ENCODE peak calls at places on chromosomes 6 and 20, in eight cellular contexts. One of them, this sample, is unnamed.

GRCh38 chr6:1406306-1407058 is 17.1 kb downstream of the FOXF2 start:
- DNase-seq in astrocyte of the cerebellum: peak
- DNase-seq in H9: no peak
- DNase-seq in Calu3: no peak
- DNase-seq in CD8-positive, alpha-beta T cell: no peak
- DNase-seq in heart right ventricle: no peak
- DNase-seq in neural progenitor cell: no peak
- DNase-seq in endothelial cell: no peak
- DNase-seq in this sample: no peak

GRCh38 chr6:68738039-68738438 is 103.0 kb downstream of the ADGRB3 start:
- DNase-seq in astrocyte of the cerebellum: no peak
- DNase-seq in H9: no peak
- DNase-seq in Calu3: no peak
- DNase-seq in CD8-positive, alpha-beta T cell: no peak
- DNase-seq in heart right ventricle: no peak
- DNase-seq in neural progenitor cell: no peak
- DNase-seq in endothelial cell: no peak
- DNase-seq in this sample: no peak

GRCh38 chr20:2751868-2752630 is 48.4 kb downstream of the CPXM1 start:
- DNase-seq in astrocyte of the cerebellum: no peak
- DNase-seq in H9: no peak
- DNase-seq in Calu3: peak
- DNase-seq in CD8-positive, alpha-beta T cell: no peak
- DNase-seq in heart right ventricle: peak
- DNase-seq in neural progenitor cell: peak
- DNase-seq in endothelial cell: no peak
- DNase-seq in this sample: peak

GRCh38 chr6:14074723-14075503 is 42.7 kb upstream of the CD83 start:
- DNase-seq in astrocyte of the cerebellum: no peak
- DNase-seq in H9: no peak
- DNase-seq in Calu3: no peak
- DNase-seq in CD8-positive, alpha-beta T cell: no peak
- DNase-seq in heart right ventricle: no peak
- DNase-seq in neural progenitor cell: no peak
- DNase-seq in endothelial cell: no peak
- DNase-seq in this sample: no peak

GRCh38 chr20:41300906-41301305 is 16.6 kb downstream of the ZHX3 start:
- DNase-seq in astrocyte of the cerebellum: no peak
- DNase-seq in H9: no peak
- DNase-seq in Calu3: no peak
- DNase-seq in CD8-positive, alpha-beta T cell: no peak
- DNase-seq in heart right ventricle: no peak
- DNase-seq in neural progenitor cell: no peak
- DNase-seq in endothelial cell: no peak
- DNase-seq in this sample: no peak

GRCh38 chr6:6330407-6330806 is 9.9 kb upstream of the F13A1 start:
- DNase-seq in astrocyte of the cerebellum: no peak
- DNase-seq in H9: no peak
- DNase-seq in Calu3: no peak
- DNase-seq in CD8-positive, alpha-beta T cell: no peak
- DNase-seq in heart right ventricle: no peak
- DNase-seq in neural progenitor cell: no peak
- DNase-seq in endothelial cell: no peak
- DNase-seq in this sample: no peak

GRCh38 chr6:158758941-158759479 is 60.2 kb downstream of the EZR start:
- DNase-seq in astrocyte of the cerebellum: no peak
- DNase-seq in H9: no peak
- DNase-seq in Calu3: no peak
- DNase-seq in CD8-positive, alpha-beta T cell: no peak
- DNase-seq in heart right ventricle: no peak
- DNase-seq in neural progenitor cell: no peak
- DNase-seq in endothelial cell: no peak
- DNase-seq in this sample: peak

GRCh38 chr20:38804682-38805501 is 605 bp upstream of the PPP1R16B start:
- DNase-seq in astrocyte of the cerebellum: no peak
- DNase-seq in H9: peak
- DNase-seq in Calu3: no peak
- DNase-seq in CD8-positive, alpha-beta T cell: peak
- DNase-seq in heart right ventricle: peak
- DNase-seq in neural progenitor cell: peak
- DNase-seq in endothelial cell: peak
- DNase-seq in this sample: no peak

GRCh38 chr6:74946961-74947360 is 258.9 kb downstream of the COL12A1 start:
- DNase-seq in astrocyte of the cerebellum: peak
- DNase-seq in H9: no peak
- DNase-seq in Calu3: no peak
- DNase-seq in CD8-positive, alpha-beta T cell: no peak
- DNase-seq in heart right ventricle: no peak
- DNase-seq in neural progenitor cell: no peak
- DNase-seq in endothelial cell: no peak
- DNase-seq in this sample: no peak

GRCh38 chr6:137043710-137044365 is 927 bp downstream of the IL20RA start:
- DNase-seq in astrocyte of the cerebellum: no peak
- DNase-seq in H9: peak
- DNase-seq in Calu3: no peak
- DNase-seq in CD8-positive, alpha-beta T cell: no peak
- DNase-seq in heart right ventricle: no peak
- DNase-seq in neural progenitor cell: peak
- DNase-seq in endothelial cell: peak
- DNase-seq in this sample: no peak

GRCh38 chr20:3828798-3829197 is 8.5 kb downstream of the AP5S1 start:
- DNase-seq in astrocyte of the cerebellum: no peak
- DNase-seq in H9: no peak
- DNase-seq in Calu3: no peak
- DNase-seq in CD8-positive, alpha-beta T cell: no peak
- DNase-seq in heart right ventricle: no peak
- DNase-seq in neural progenitor cell: no peak
- DNase-seq in endothelial cell: no peak
- DNase-seq in this sample: no peak

GRCh38 chr6:71509142-71509541 is 220.5 kb downstream of the OGFRL1 start:
- DNase-seq in astrocyte of the cerebellum: no peak
- DNase-seq in H9: no peak
- DNase-seq in Calu3: no peak
- DNase-seq in CD8-positive, alpha-beta T cell: no peak
- DNase-seq in heart right ventricle: no peak
- DNase-seq in neural progenitor cell: no peak
- DNase-seq in endothelial cell: no peak
- DNase-seq in this sample: no peak

GRCh38 chr6:145213614-145214013 is 521.7 kb downstream of the EPM2A start:
- DNase-seq in astrocyte of the cerebellum: no peak
- DNase-seq in H9: no peak
- DNase-seq in Calu3: no peak
- DNase-seq in CD8-positive, alpha-beta T cell: no peak
- DNase-seq in heart right ventricle: no peak
- DNase-seq in neural progenitor cell: no peak
- DNase-seq in endothelial cell: no peak
- DNase-seq in this sample: no peak

GRCh38 chr20:40689100-40689942 is at the start of gene MAFB:
- DNase-seq in astrocyte of the cerebellum: peak
- DNase-seq in H9: peak
- DNase-seq in Calu3: peak
- DNase-seq in CD8-positive, alpha-beta T cell: no peak
- DNase-seq in heart right ventricle: peak
- DNase-seq in neural progenitor cell: peak
- DNase-seq in endothelial cell: peak
- DNase-seq in this sample: peak

GRCh38 chr6:123771126-123771525 is 32.5 kb upstream of the NKAIN2 start:
- DNase-seq in astrocyte of the cerebellum: no peak
- DNase-seq in H9: no peak
- DNase-seq in Calu3: no peak
- DNase-seq in CD8-positive, alpha-beta T cell: no peak
- DNase-seq in heart right ventricle: no peak
- DNase-seq in neural progenitor cell: no peak
- DNase-seq in endothelial cell: no peak
- DNase-seq in this sample: no peak

GRCh38 chr6:2973656-2974055 is 2.3 kb upstream of the SERPINB6 start:
- DNase-seq in astrocyte of the cerebellum: no peak
- DNase-seq in H9: no peak
- DNase-seq in Calu3: no peak
- DNase-seq in CD8-positive, alpha-beta T cell: no peak
- DNase-seq in heart right ventricle: no peak
- DNase-seq in neural progenitor cell: no peak
- DNase-seq in endothelial cell: no peak
- DNase-seq in this sample: no peak

GRCh38 chr6:112941613-112942012 is 594.5 kb downstream of the RFPL4B start:
- DNase-seq in astrocyte of the cerebellum: no peak
- DNase-seq in H9: no peak
- DNase-seq in Calu3: no peak
- DNase-seq in CD8-positive, alpha-beta T cell: no peak
- DNase-seq in heart right ventricle: no peak
- DNase-seq in neural progenitor cell: no peak
- DNase-seq in endothelial cell: no peak
- DNase-seq in this sample: no peak

GRCh38 chr20:63222541-63222940 is 6.6 kb upstream of the YTHDF1 start:
- DNase-seq in astrocyte of the cerebellum: no peak
- DNase-seq in H9: no peak
- DNase-seq in Calu3: no peak
- DNase-seq in CD8-positive, alpha-beta T cell: no peak
- DNase-seq in heart right ventricle: no peak
- DNase-seq in neural progenitor cell: no peak
- DNase-seq in endothelial cell: no peak
- DNase-seq in this sample: no peak

GRCh38 chr6:84001119-84001518 is 32.5 kb upstream of the MRAP2 start:
- DNase-seq in astrocyte of the cerebellum: no peak
- DNase-seq in H9: no peak
- DNase-seq in Calu3: no peak
- DNase-seq in CD8-positive, alpha-beta T cell: no peak
- DNase-seq in heart right ventricle: no peak
- DNase-seq in neural progenitor cell: no peak
- DNase-seq in endothelial cell: no peak
- DNase-seq in this sample: no peak

GRCh38 chr6:10585232-10585887 is 64.2 kb downstream of the GCNT2 start:
- DNase-seq in astrocyte of the cerebellum: no peak
- DNase-seq in H9: peak
- DNase-seq in Calu3: no peak
- DNase-seq in CD8-positive, alpha-beta T cell: no peak
- DNase-seq in heart right ventricle: no peak
- DNase-seq in neural progenitor cell: peak
- DNase-seq in endothelial cell: no peak
- DNase-seq in this sample: peak
- TF ChIP-seq CTCF in astrocyte of the cerebellum: no peak
- TF ChIP-seq CTCF in H9: no peak
- TF ChIP-seq CTCF in Calu3: no peak
- TF ChIP-seq CTCF in CD8-positive, alpha-beta T cell: no peak
- TF ChIP-seq CTCF in heart right ventricle: no peak
- TF ChIP-seq CTCF in neural progenitor cell: no peak
- TF ChIP-seq CTCF in endothelial cell: no peak
- TF ChIP-seq CTCF in this sample: no peak

GRCh38 chr6:47076422-47077344 is 34.6 kb upstream of the ADGRF1 start:
- DNase-seq in astrocyte of the cerebellum: no peak
- DNase-seq in H9: no peak
- DNase-seq in Calu3: peak
- DNase-seq in CD8-positive, alpha-beta T cell: no peak
- DNase-seq in heart right ventricle: no peak
- DNase-seq in neural progenitor cell: no peak
- DNase-seq in endothelial cell: no peak
- DNase-seq in this sample: no peak

GRCh38 chr6:47078991-47079390 is 36.9 kb upstream of the ADGRF1 start:
- DNase-seq in astrocyte of the cerebellum: no peak
- DNase-seq in H9: no peak
- DNase-seq in Calu3: no peak
- DNase-seq in CD8-positive, alpha-beta T cell: no peak
- DNase-seq in heart right ventricle: no peak
- DNase-seq in neural progenitor cell: no peak
- DNase-seq in endothelial cell: no peak
- DNase-seq in this sample: no peak

GRCh38 chr6:47080083-47080596 is 38.0 kb upstream of the ADGRF1 start:
- DNase-seq in astrocyte of the cerebellum: no peak
- DNase-seq in H9: no peak
- DNase-seq in Calu3: no peak
- DNase-seq in CD8-positive, alpha-beta T cell: no peak
- DNase-seq in heart right ventricle: no peak
- DNase-seq in neural progenitor cell: no peak
- DNase-seq in endothelial cell: no peak
- DNase-seq in this sample: no peak

GRCh38 chr6:47075741-47076421 is 33.7 kb upstream of the ADGRF1 start:
- DNase-seq in astrocyte of the cerebellum: no peak
- DNase-seq in H9: no peak
- DNase-seq in Calu3: no peak
- DNase-seq in CD8-positive, alpha-beta T cell: no peak
- DNase-seq in heart right ventricle: no peak
- DNase-seq in neural progenitor cell: no peak
- DNase-seq in endothelial cell: no peak
- DNase-seq in this sample: no peak

GRCh38 chr6:47079638-47080037 is 37.5 kb upstream of the ADGRF1 start:
- DNase-seq in astrocyte of the cerebellum: no peak
- DNase-seq in H9: peak
- DNase-seq in Calu3: no peak
- DNase-seq in CD8-positive, alpha-beta T cell: no peak
- DNase-seq in heart right ventricle: no peak
- DNase-seq in neural progenitor cell: no peak
- DNase-seq in endothelial cell: no peak
- DNase-seq in this sample: no peak
- TF ChIP-seq CTCF in astrocyte of the cerebellum: no peak
- TF ChIP-seq CTCF in H9: peak
- TF ChIP-seq CTCF in Calu3: no peak
- TF ChIP-seq CTCF in CD8-positive, alpha-beta T cell: no peak
- TF ChIP-seq CTCF in heart right ventricle: no peak
- TF ChIP-seq CTCF in neural progenitor cell: peak
- TF ChIP-seq CTCF in endothelial cell: peak
- TF ChIP-seq CTCF in this sample: no peak

DNA sequence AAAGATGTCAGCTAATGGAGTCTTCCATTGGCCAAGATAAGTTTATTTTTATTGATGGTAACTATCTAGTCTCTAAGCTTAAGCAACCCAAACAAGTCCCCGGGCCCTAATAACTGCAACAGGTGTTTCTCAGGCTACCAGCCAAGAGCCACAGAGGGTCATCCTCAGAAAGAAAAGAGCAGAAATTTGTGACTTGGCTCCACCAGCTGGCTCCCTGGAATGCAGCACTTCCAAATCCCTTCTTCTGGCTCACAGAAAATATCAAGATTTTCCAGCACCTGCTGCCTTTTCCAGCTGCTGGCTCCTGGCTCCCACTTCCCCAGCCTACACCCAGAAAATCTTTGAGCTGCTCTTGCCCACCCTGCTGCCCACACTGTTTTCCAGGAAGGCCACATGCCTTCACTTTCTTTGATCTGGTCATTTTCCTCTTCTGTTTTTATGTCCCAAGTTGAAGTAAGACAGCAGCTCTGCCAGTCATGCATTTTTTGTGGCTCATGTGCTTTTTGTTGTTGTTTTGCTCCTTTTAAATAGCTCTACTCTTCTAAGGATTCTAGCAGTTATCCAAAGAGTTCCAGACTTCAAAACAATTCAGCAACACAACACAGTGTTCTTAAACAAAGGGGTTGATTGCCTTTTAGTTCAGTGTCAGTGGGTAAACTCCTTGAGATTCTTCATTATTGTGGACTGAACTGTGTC is 151.0 kb upstream of the SMLR1 start:
- DNase-seq in astrocyte of the cerebellum: no peak
- DNase-seq in H9: peak
- DNase-seq in Calu3: no peak
- DNase-seq in CD8-positive, alpha-beta T cell: no peak
- DNase-seq in heart right ventricle: no peak
- DNase-seq in neural progenitor cell: peak
- DNase-seq in endothelial cell: no peak
- DNase-seq in this sample: no peak
- TF ChIP-seq CTCF in astrocyte of the cerebellum: no peak
- TF ChIP-seq CTCF in H9: peak
- TF ChIP-seq CTCF in Calu3: no peak
- TF ChIP-seq CTCF in CD8-positive, alpha-beta T cell: no peak
- TF ChIP-seq CTCF in heart right ventricle: no peak
- TF ChIP-seq CTCF in neural progenitor cell: peak
- TF ChIP-seq CTCF in endothelial cell: no peak
- TF ChIP-seq CTCF in this sample: no peak

GRCh38 chr6:101226677-101227135 is 166.8 kb upstream of the GRIK2 start:
- DNase-seq in astrocyte of the cerebellum: no peak
- DNase-seq in H9: peak
- DNase-seq in Calu3: peak
- DNase-seq in CD8-positive, alpha-beta T cell: no peak
- DNase-seq in heart right ventricle: no peak
- DNase-seq in neural progenitor cell: peak
- DNase-seq in endothelial cell: peak
- DNase-seq in this sample: no peak
- TF ChIP-seq CTCF in astrocyte of the cerebellum: no peak
- TF ChIP-seq CTCF in H9: peak
- TF ChIP-seq CTCF in Calu3: no peak
- TF ChIP-seq CTCF in CD8-positive, alpha-beta T cell: no peak
- TF ChIP-seq CTCF in heart right ventricle: peak
- TF ChIP-seq CTCF in neural progenitor cell: peak
- TF ChIP-seq CTCF in endothelial cell: no peak
- TF ChIP-seq CTCF in this sample: no peak

This sample was measured in coronary artery.